ENCODE peak calls at places on chromosomes 3 and 15, in four cellular contexts. One of them, this sample, is unnamed.
A peak's percentile ranks its signal among the peaks of the same experiment; 100 is the strongest.

GRCh38 chr3:104458657-104459056 is 908.1 kb upstream of the ALCAM start:
- DNase-seq in GM12878: no peak
- DNase-seq in K562: no peak
- DNase-seq in HepG2: no peak
- DNase-seq in this sample: no peak

GRCh38 chr3:103112273-103112672 is 677.5 kb downstream of the ZPLD1 start:
- DNase-seq in GM12878: no peak
- DNase-seq in K562: no peak
- DNase-seq in HepG2: no peak
- DNase-seq in this sample: no peak

GRCh38 chr3:168952551-168952950 is 711.0 kb downstream of the MECOM start:
- DNase-seq in GM12878: no peak
- DNase-seq in HepG2: peak; percentile 5
- DNase-seq in K562: no peak
- DNase-seq in this sample: no peak

GRCh38 chr3:21750831-21751391 is at the start of gene ZNF385D:
- DNase-seq in HepG2: no peak
- DNase-seq in GM12878: no peak
- DNase-seq in K562: no peak
- DNase-seq in this sample: peak; percentile 85

GRCh38 chr3:127103116-127103515 is 89.8 kb upstream of the PRR23E start:
- DNase-seq in HepG2: no peak
- DNase-seq in GM12878: no peak
- DNase-seq in K562: no peak
- DNase-seq in this sample: no peak

GRCh38 chr3:51389423-51390183 is 1.5 kb upstream of the RBM15B start:
- DNase-seq in GM12878: no peak
- DNase-seq in K562: peak; percentile 68
- DNase-seq in HepG2: peak; percentile 42
- DNase-seq in this sample: peak; percentile 73

GRCh38 chr3:71493372-71493771 is 90.2 kb downstream of the FOXP1 start:
- DNase-seq in GM12878: no peak
- DNase-seq in K562: no peak
- DNase-seq in HepG2: no peak
- DNase-seq in this sample: no peak

GRCh38 chr3:153348457-153349137 is 186.6 kb downstream of the RAP2B start:
- DNase-seq in GM12878: no peak
- DNase-seq in K562: no peak
- DNase-seq in HepG2: no peak
- DNase-seq in this sample: no peak

GRCh38 chr3:49276475-49277356 is at the start of gene C3orf62:
- DNase-seq in GM12878: peak; percentile 37
- DNase-seq in K562: no peak
- DNase-seq in HepG2: no peak
- DNase-seq in this sample: peak; percentile 89

DNA sequence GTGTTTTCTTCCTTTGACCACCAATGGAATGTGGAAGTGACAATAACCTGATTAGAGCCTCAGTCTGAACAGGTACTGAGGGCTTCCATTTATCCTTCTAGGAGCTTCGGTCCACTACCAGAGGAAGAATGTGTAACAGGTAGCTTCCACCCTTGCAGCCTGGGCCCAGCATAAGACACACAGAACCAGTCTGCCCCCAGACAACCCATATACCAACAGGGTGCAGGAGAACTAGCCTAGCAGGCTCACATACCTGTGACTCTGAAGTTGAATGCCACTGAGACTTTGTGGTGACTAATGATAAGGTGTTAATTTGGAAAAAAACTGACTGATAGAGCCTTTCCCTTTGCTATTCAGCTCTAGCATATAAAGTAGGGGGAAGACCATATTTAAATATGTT is 166.2 kb downstream of the NEK10 start:
- DNase-seq in GM12878: no peak
- DNase-seq in K562: no peak
- DNase-seq in HepG2: no peak
- DNase-seq in this sample: no peak
- TF ChIP-seq CBFB in GM12878: no peak
- TF ChIP-seq CBFB in K562: no peak
- TF ChIP-seq CBFB in HepG2: no peak
- TF ChIP-seq CBFB in this sample: no peak

GRCh38 chr3:12706504-12707253 is 42.8 kb upstream of the RAF1 start:
- DNase-seq in K562: peak; percentile 87
- DNase-seq in HepG2: peak; percentile 79
- DNase-seq in GM12878: peak; percentile 45
- DNase-seq in this sample: peak; percentile 78

GRCh38 chr3:12707425-12707824 is 43.5 kb upstream of the RAF1 start:
- DNase-seq in GM12878: no peak
- DNase-seq in HepG2: no peak
- DNase-seq in K562: no peak
- DNase-seq in this sample: no peak

GRCh38 chr3:12710062-12710461 is 46.1 kb upstream of the RAF1 start:
- DNase-seq in K562: no peak
- DNase-seq in GM12878: no peak
- DNase-seq in HepG2: no peak
- DNase-seq in this sample: no peak

GRCh38 chr3:12709334-12709733 is 45.4 kb upstream of the RAF1 start:
- DNase-seq in HepG2: no peak
- DNase-seq in GM12878: no peak
- DNase-seq in K562: no peak
- DNase-seq in this sample: no peak

DNA sequence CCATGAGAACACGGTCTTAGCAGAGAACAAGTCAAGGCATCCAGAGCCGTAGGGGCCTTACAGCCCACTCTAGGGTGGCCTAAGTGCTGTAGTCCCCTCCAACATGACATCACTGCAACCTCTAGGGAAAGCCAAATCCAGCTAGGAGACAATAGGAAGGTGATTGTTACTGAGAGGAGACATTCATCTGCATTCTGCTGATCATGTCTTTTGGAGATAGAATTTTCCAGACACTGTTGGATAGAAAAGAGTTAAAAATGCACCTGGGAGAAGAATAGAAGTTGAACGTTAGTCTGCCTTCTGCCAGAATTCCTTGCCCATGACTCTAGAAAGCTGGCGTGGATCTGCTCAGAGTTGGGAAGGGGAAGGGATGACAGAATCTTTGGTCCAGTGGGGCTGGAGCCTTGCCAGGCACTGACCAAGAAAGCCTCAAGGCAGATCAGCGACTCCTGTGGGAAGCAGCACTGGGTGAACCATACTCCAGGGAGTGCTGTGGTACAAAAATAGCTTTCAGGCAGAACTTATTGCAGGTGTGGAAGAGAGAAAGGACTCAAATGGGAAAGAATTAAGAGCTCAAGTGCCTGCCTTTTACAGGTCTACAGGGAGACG is 44.8 kb upstream of the RAF1 start:
- DNase-seq in HepG2: no peak
- DNase-seq in K562: peak; percentile 34
- DNase-seq in GM12878: no peak
- DNase-seq in this sample: no peak
- TF ChIP-seq CTCF in HepG2: no peak
- TF ChIP-seq CTCF in K562: peak; percentile 40
- TF ChIP-seq CTCF in GM12878: no peak
- TF ChIP-seq CTCF in this sample: no peak

DNA sequence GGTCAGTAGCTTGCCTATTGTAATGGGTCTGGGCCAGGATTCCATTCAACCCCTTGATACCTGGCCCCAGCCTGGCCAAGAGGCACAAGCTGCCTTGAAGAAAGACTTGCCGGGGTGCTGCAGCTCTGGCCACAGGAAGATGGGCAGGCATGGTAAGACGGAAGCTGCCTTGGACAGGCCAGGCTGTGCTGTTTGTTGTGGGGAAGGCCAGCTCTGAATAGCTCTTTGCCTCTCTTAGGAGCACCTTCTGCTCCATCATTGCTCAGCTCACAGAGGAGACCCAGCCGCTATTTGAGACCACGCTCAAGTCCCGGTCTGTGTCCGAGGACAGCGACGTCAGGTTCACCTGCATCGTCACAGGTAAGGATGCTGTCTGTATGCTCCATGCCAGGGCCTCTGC is 10.1 kb downstream of the ALPK3 start:
- DNase-seq in K562: no peak
- DNase-seq in GM12878: no peak
- DNase-seq in HepG2: no peak
- DNase-seq in this sample: no peak
- TF ChIP-seq ATF2 in K562: no peak
- TF ChIP-seq ATF2 in GM12878: no peak
- TF ChIP-seq ATF2 in HepG2: no peak
- TF ChIP-seq ATF2 in this sample: no peak

GRCh38 chr15:88708256-88709054 is 69.6 kb downstream of the ISG20 start:
- DNase-seq in HepG2: no peak
- DNase-seq in GM12878: no peak
- DNase-seq in K562: no peak
- DNase-seq in this sample: no peak

GRCh38 chr15:88707766-88708165 is 69.0 kb downstream of the ISG20 start:
- DNase-seq in GM12878: no peak
- DNase-seq in HepG2: no peak
- DNase-seq in K562: no peak
- DNase-seq in this sample: no peak

GRCh38 chr15:88709960-88710715 is 71.3 kb downstream of the ISG20 start:
- DNase-seq in GM12878: no peak
- DNase-seq in K562: no peak
- DNase-seq in HepG2: no peak
- DNase-seq in this sample: no peak

GRCh38 chr15:88714782-88715372 is 76.1 kb downstream of the ISG20 start:
- DNase-seq in HepG2: no peak
- DNase-seq in GM12878: no peak
- DNase-seq in K562: no peak
- DNase-seq in this sample: no peak

GRCh38 chr15:88711806-88712205 is 73.0 kb downstream of the ISG20 start:
- DNase-seq in K562: no peak
- DNase-seq in GM12878: no peak
- DNase-seq in HepG2: no peak
- DNase-seq in this sample: no peak
- TF ChIP-seq CBFB in K562: no peak
- TF ChIP-seq CBFB in GM12878: no peak
- TF ChIP-seq CBFB in HepG2: no peak
- TF ChIP-seq CBFB in this sample: no peak

GRCh38 chr15:90090226-90090848 is 11.9 kb downstream of the IDH2 start:
- DNase-seq in HepG2: no peak
- DNase-seq in GM12878: no peak
- DNase-seq in K562: no peak
- DNase-seq in this sample: no peak

GRCh38 chr15:90084876-90085423 is 17.3 kb downstream of the IDH2 start:
- DNase-seq in K562: no peak
- DNase-seq in HepG2: no peak
- DNase-seq in GM12878: no peak
- DNase-seq in this sample: no peak

GRCh38 chr15:90086868-90087268 is 15.4 kb downstream of the IDH2 start:
- DNase-seq in K562: peak; percentile 72
- DNase-seq in GM12878: no peak
- DNase-seq in HepG2: peak; percentile 44
- DNase-seq in this sample: peak; percentile 68

GRCh38 chr15:90085565-90085964 is 16.7 kb downstream of the IDH2 start:
- DNase-seq in HepG2: no peak
- DNase-seq in K562: no peak
- DNase-seq in GM12878: no peak
- DNase-seq in this sample: no peak

GRCh38 chr15:90087454-90088154 is 14.7 kb downstream of the IDH2 start:
- DNase-seq in GM12878: no peak
- DNase-seq in K562: peak; percentile 17
- DNase-seq in HepG2: peak; percentile 36
- DNase-seq in this sample: no peak
- TF ChIP-seq CTCF in GM12878: no peak
- TF ChIP-seq CTCF in K562: no peak
- TF ChIP-seq CTCF in HepG2: no peak
- TF ChIP-seq CTCF in this sample: no peak

GRCh38 chr15:38610748-38611147 is 46.1 kb upstream of the RASGRP1 start:
- DNase-seq in HepG2: no peak
- DNase-seq in GM12878: no peak
- DNase-seq in K562: no peak
- DNase-seq in this sample: no peak
- TF ChIP-seq ATF2 in HepG2: no peak
- TF ChIP-seq ATF2 in GM12878: no peak
- TF ChIP-seq ATF2 in K562: no peak
- TF ChIP-seq ATF2 in this sample: no peak

GRCh38 chr15:82808634-82809041 is 790 bp upstream of the WHAMM start:
- DNase-seq in GM12878: no peak
- DNase-seq in K562: peak; percentile 55
- DNase-seq in HepG2: peak; percentile 11
- DNase-seq in this sample: no peak

GRCh38 chr15:82809308-82810060 is at the start of gene WHAMM:
- DNase-seq in GM12878: peak; percentile 88
- DNase-seq in K562: peak; percentile 98
- DNase-seq in HepG2: peak; percentile 98
- DNase-seq in this sample: peak; percentile 93

GRCh38 chr15:82810061-82810862 is 834 bp downstream of the WHAMM start:
- DNase-seq in HepG2: peak; percentile 39
- DNase-seq in GM12878: no peak
- DNase-seq in K562: peak; percentile 64
- DNase-seq in this sample: peak; percentile 67

GRCh38 chr15:82812994-82813393 is 3.6 kb downstream of the WHAMM start:
- DNase-seq in GM12878: no peak
- DNase-seq in K562: no peak
- DNase-seq in HepG2: no peak
- DNase-seq in this sample: no peak

GRCh38 chr15:82810863-82811421 is 1.5 kb downstream of the WHAMM start:
- DNase-seq in GM12878: peak; percentile 45
- DNase-seq in K562: peak; percentile 41
- DNase-seq in HepG2: no peak
- DNase-seq in this sample: no peak
- TF ChIP-seq CBFB in GM12878: peak; percentile 82
- TF ChIP-seq CBFB in K562: no peak
- TF ChIP-seq CBFB in HepG2: no peak
- TF ChIP-seq CBFB in this sample: no peak

GRCh38 chr15:50304856-50305255 is 39.3 kb upstream of the HDC start:
- DNase-seq in K562: no peak
- DNase-seq in GM12878: no peak
- DNase-seq in HepG2: no peak
- DNase-seq in this sample: no peak

GRCh38 chr15:50302581-50302980 is 37.1 kb upstream of the HDC start:
- DNase-seq in GM12878: no peak
- DNase-seq in HepG2: no peak
- DNase-seq in K562: no peak
- DNase-seq in this sample: no peak

GRCh38 chr15:50312636-50313035 is 42.4 kb downstream of the GABPB1 start:
- DNase-seq in HepG2: no peak
- DNase-seq in K562: no peak
- DNase-seq in GM12878: no peak
- DNase-seq in this sample: no peak

DNA sequence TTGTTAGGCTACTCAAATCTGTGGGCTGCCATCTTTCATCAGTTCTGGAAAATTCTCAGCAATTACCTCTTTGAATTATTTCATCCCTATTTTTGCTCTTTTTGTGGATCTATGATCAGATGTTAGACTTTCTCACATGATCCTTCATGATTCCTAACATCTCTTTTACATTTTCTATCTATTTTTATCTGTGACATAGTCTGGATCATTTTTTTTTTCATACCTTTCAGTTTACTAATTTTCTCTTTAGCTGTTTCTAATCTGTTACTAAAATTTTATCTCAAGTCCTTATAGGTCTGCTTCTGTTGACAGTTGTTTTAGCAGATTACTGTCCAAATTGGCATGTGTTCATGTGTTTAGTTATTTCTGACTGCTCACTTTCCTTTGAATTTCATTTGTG is 42.3 kb upstream of the HDC start:
- DNase-seq in GM12878: no peak
- DNase-seq in HepG2: no peak
- DNase-seq in K562: no peak
- DNase-seq in this sample: no peak
- TF ChIP-seq CTCF in GM12878: no peak
- TF ChIP-seq CTCF in HepG2: no peak
- TF ChIP-seq CTCF in K562: no peak
- TF ChIP-seq CTCF in this sample: no peak

This sample was measured in WTC11.